ENCODE peak calls at places on chromosomes 12 and 14, in six cellular contexts. One of them, this sample, is unnamed.

GRCh38 chr14:22567437-22567836 is 21.6 kb downstream of the DAD1 start:
- DNase-seq in gastrocnemius medialis: no peak
- DNase-seq in IMR-90: no peak
- DNase-seq in testis: no peak
- DNase-seq in ovary: no peak
- DNase-seq in stomach: no peak
- DNase-seq in this sample: no peak

GRCh38 chr12:75208851-75209781 is 523 bp downstream of the KCNC2 start:
- DNase-seq in testis: peak
- DNase-seq in IMR-90: peak
- DNase-seq in stomach: no peak
- DNase-seq in gastrocnemius medialis: no peak
- DNase-seq in ovary: no peak
- DNase-seq in this sample: peak

GRCh38 chr14:95260537-95261440 is 58.9 kb downstream of the CLMN start:
- DNase-seq in stomach: no peak
- DNase-seq in IMR-90: peak
- DNase-seq in gastrocnemius medialis: no peak
- DNase-seq in ovary: no peak
- DNase-seq in testis: no peak
- DNase-seq in this sample: no peak

GRCh38 chr12:95169368-95169767 is 47.9 kb downstream of the FGD6 start:
- DNase-seq in ovary: no peak
- DNase-seq in IMR-90: peak
- DNase-seq in stomach: peak
- DNase-seq in gastrocnemius medialis: no peak
- DNase-seq in testis: no peak
- DNase-seq in this sample: peak

GRCh38 chr14:32367501-32367900 is 38.4 kb downstream of the AKAP6 start:
- DNase-seq in stomach: no peak
- DNase-seq in gastrocnemius medialis: no peak
- DNase-seq in ovary: no peak
- DNase-seq in IMR-90: no peak
- DNase-seq in testis: no peak
- DNase-seq in this sample: no peak

GRCh38 chr14:88421286-88421685 is 35.8 kb downstream of the SPATA7 start:
- DNase-seq in gastrocnemius medialis: no peak
- DNase-seq in stomach: no peak
- DNase-seq in testis: no peak
- DNase-seq in ovary: no peak
- DNase-seq in IMR-90: peak
- DNase-seq in this sample: no peak

GRCh38 chr14:57346741-57347140 is 43.6 kb upstream of the NAA30 start:
- DNase-seq in ovary: no peak
- DNase-seq in gastrocnemius medialis: no peak
- DNase-seq in testis: no peak
- DNase-seq in stomach: no peak
- DNase-seq in IMR-90: no peak
- DNase-seq in this sample: no peak

GRCh38 chr12:3076730-3077571 is at the start of gene TSPAN9:
- DNase-seq in ovary: peak
- DNase-seq in testis: peak
- DNase-seq in IMR-90: peak
- DNase-seq in stomach: peak
- DNase-seq in gastrocnemius medialis: peak
- DNase-seq in this sample: peak

GRCh38 chr14:52840916-52841315 is 49.5 kb upstream of the GNPNAT1 start:
- DNase-seq in stomach: no peak
- DNase-seq in gastrocnemius medialis: peak
- DNase-seq in testis: peak
- DNase-seq in ovary: no peak
- DNase-seq in IMR-90: peak
- DNase-seq in this sample: peak

GRCh38 chr14:22071001-22071400 is 397.4 kb upstream of the OR4E1 start:
- DNase-seq in IMR-90: no peak
- DNase-seq in ovary: no peak
- DNase-seq in stomach: no peak
- DNase-seq in gastrocnemius medialis: no peak
- DNase-seq in testis: no peak
- DNase-seq in this sample: no peak

DNA sequence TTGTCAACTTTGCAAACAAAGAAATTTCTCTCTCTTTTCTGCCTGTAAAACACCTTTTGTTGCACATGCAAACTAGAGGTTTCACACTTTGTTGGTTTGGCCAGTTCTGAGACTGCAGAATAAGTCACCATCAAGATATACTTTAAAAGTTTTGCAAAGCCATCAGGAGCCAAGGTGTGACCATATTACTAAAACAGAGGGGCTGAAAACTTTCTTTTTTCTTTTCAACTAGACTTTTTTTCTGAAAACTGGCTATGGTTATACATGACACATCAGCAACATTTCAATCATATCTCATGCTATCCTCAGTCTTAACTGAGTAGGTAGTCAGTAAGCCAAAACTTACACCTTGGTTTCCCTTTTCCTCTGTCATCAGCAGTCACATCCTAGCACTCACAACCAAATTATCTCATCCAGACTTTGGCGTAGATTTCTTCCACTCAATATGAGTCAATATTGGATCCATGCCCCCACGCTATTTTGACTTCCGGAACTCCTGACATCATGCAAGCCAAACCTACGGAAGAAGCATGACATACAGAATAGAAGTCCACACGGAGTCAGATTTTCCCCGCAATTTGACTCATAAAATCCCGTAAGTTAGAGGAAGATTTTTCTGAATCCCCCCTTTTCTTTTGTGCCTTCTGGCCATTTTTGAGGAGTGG is 4.1 kb upstream of the IFNG start:
- DNase-seq in ovary: no peak
- DNase-seq in IMR-90: no peak
- DNase-seq in stomach: no peak
- DNase-seq in testis: no peak
- DNase-seq in gastrocnemius medialis: no peak
- DNase-seq in this sample: no peak
- TF ChIP-seq POLR2A in ovary: no peak
- TF ChIP-seq POLR2A in IMR-90: no peak
- TF ChIP-seq POLR2A in stomach: no peak
- TF ChIP-seq POLR2A in testis: no peak
- TF ChIP-seq POLR2A in gastrocnemius medialis: no peak
- TF ChIP-seq POLR2A in this sample: no peak

DNA sequence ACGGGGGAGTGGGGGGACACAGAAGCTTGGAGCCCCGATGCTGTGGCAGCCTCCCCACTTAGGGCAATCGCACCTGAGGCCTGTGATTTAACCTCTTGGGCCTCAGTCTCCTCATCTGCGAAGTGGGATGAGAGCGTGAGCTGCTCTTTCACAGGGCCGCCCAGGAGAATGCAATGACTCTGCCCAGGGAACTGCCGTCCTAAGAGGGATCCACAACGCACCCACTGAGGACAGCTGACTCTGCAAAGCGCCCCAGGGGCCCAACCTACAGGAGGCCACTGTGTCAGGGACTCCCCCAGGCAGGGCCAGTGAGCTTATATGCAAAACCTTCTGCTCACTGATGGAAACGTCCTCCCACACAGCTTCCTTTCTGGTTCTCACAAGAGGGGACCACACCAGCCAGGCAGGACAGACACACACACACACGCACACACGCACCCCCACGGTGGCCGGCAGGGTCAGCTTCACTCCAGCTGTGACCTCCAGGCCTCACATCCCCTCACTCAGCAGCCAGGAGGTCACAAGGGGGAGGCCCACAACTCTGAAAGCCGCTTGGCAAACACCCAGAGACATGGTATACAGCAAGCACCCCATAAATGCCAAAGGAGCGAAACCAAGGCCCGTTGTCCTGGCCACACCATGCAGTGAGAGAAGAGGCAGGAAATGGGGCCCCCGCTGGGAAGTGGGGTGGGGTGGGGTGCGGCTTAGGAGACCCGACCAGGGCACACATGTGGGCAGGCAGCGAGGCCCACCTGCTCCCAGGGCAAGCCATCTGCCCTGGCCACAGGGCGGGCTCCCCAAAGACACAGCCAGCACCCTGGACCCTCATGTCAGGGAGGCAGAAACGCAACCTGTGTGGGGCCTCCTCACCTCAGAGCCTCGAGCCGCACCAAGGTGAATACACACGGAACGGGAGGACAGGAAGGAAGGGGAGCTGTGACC is 73.3 kb downstream of the NCOR2 start:
- DNase-seq in stomach: no peak
- DNase-seq in gastrocnemius medialis: no peak
- DNase-seq in ovary: no peak
- DNase-seq in testis: no peak
- DNase-seq in IMR-90: no peak
- DNase-seq in this sample: no peak
- TF ChIP-seq POLR2A in stomach: no peak
- TF ChIP-seq POLR2A in gastrocnemius medialis: no peak
- TF ChIP-seq POLR2A in ovary: no peak
- TF ChIP-seq POLR2A in testis: no peak
- TF ChIP-seq POLR2A in IMR-90: no peak
- TF ChIP-seq POLR2A in this sample: no peak

DNA sequence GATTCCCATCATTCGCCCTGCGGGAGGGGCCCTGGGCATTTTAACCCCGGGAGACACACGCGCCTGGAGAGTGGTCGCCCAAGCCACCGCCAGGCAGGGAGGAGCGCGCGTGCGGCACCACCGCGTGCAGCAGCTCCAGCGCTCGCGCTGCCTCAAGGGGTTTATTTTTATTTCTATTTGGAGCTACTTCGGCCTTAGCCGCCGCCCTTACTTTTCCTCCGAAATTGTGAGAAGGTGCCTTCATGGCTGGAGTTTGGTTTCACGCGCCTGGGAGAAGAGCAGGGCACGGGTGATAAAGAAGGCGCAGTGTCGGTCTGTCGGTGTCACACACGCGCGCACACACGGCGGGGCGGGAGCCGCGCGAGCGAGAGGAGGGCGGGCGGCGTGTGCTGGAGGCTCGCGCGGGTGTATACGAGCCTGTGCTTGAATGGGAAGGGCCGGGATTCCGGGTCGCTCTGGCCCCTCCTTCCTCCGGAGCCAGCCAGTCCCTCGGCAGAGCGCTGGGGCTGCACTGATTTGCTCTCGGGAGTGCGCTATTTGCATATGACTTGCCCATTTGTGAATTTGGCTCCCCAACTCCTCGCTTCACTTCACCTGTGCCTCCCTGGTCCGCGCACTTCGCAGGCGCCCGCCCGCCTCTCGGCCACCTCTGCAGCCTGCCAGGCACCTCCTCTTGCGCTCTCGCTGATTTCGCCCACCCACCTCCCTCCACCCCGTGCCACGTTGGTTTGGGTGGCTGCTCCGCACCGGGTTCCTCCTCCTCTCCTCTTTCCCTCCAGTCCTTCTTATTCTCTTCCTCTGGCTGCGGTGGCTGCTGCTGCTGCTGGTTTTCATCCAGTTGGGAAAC is 932.3 kb downstream of the DIO2 start:
- DNase-seq in ovary: peak
- DNase-seq in gastrocnemius medialis: peak
- DNase-seq in testis: peak
- DNase-seq in stomach: peak
- DNase-seq in IMR-90: peak
- DNase-seq in this sample: no peak
- TF ChIP-seq POLR2A in ovary: no peak
- TF ChIP-seq POLR2A in gastrocnemius medialis: peak
- TF ChIP-seq POLR2A in testis: no peak
- TF ChIP-seq POLR2A in stomach: no peak
- TF ChIP-seq POLR2A in IMR-90: no peak
- TF ChIP-seq POLR2A in this sample: peak

DNA sequence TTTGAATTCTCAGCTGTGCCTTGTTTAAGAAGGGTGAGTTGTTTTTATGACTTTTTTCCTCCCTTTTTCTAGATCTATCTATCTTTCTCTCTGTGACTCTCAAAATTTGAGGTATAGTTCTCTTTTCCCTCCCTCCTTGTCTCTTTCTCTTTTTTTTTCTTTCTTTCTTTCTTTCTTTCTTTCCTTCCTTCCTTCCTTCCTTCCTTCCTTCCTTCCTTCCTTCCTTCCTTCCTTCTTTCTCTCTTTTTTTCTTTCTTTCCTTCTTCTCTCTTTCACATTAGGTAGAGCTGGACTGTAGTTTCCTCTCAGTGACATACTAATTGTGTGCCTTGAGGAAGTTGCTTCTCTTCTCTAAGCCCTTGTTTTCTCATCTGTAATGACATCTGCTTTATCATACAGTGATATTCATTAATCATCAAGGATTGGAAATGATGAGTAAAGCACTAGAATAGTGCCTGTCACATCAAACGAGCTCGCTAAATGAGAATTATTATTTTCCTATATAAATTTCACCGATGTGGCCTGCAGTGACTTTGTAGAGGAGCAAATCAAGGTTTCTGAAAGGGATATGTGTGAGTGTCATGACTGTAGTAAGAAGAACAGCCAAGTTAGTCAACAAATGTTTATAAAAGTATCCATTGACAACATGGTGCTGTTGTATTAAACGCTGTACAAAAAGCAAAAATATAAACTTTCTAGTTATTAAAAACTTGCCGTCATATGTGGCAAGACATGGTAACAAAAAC is 78.9 kb upstream of the SLC38A2 start:
- DNase-seq in testis: no peak
- DNase-seq in stomach: no peak
- DNase-seq in IMR-90: no peak
- DNase-seq in ovary: no peak
- DNase-seq in gastrocnemius medialis: no peak
- DNase-seq in this sample: no peak
- TF ChIP-seq POLR2A in testis: no peak
- TF ChIP-seq POLR2A in stomach: no peak
- TF ChIP-seq POLR2A in IMR-90: no peak
- TF ChIP-seq POLR2A in ovary: no peak
- TF ChIP-seq POLR2A in gastrocnemius medialis: no peak
- TF ChIP-seq POLR2A in this sample: no peak

DNA sequence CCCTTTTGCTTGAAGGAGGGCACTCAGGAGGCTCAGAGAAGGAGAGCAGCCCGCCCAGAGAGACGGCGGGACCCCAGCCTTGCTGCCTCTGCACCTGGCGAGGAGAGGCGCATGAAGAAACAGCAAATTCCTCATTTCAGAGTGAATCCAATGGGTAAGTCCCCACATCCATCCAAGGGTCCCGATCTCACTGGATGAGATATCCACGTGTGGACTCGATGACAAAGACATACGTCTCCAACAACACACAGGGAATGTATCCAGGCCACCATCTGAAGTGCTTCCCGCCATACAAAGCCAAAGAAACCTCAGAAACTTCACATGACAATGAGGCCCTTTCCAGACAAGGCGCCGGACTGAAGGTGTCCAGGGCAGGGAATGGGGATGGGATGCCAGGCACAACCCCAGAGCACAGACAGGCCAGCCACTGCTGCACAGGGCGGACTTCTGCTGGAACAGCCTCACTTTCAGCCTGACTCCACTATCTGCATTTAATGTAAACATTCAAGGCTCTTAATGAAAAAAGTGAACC is 14.5 kb downstream of the CCDC88C start:
- DNase-seq in ovary: no peak
- DNase-seq in stomach: no peak
- DNase-seq in gastrocnemius medialis: no peak
- DNase-seq in testis: no peak
- DNase-seq in IMR-90: no peak
- DNase-seq in this sample: no peak
- TF ChIP-seq POLR2A in ovary: no peak
- TF ChIP-seq POLR2A in stomach: no peak
- TF ChIP-seq POLR2A in gastrocnemius medialis: no peak
- TF ChIP-seq POLR2A in testis: no peak
- TF ChIP-seq POLR2A in IMR-90: no peak
- TF ChIP-seq POLR2A in this sample: no peak